ENCODE peak calls at places on chromosomes 6 and 20, in eight cellular contexts. One of them, this sample, is unnamed.
A peak's percentile ranks its signal among the peaks of the same experiment; 100 is the strongest.

GRCh38 chr6:894274-894673 is 201.3 kb upstream of the EXOC2 start:
- DNase-seq in CD4-positive, CD25-positive, alpha-beta regulatory T cell: no peak
- DNase-seq in brain pericyte: no peak
- DNase-seq in KG1: no peak
- DNase-seq in heart right ventricle: no peak
- DNase-seq in KBM-7: no peak
- DNase-seq in uterus: no peak
- DNase-seq in effector CD4-positive, alpha-beta T cell: no peak
- DNase-seq in this sample: no peak

GRCh38 chr6:219641-220198 is 72.6 kb upstream of the DUSP22 start:
- DNase-seq in effector CD4-positive, alpha-beta T cell: no peak
- DNase-seq in CD4-positive, CD25-positive, alpha-beta regulatory T cell: no peak
- DNase-seq in KBM-7: peak; percentile 86
- DNase-seq in uterus: no peak
- DNase-seq in brain pericyte: no peak
- DNase-seq in KG1: peak; percentile 11
- DNase-seq in heart right ventricle: peak; percentile 58
- DNase-seq in this sample: peak; percentile 43

GRCh38 chr6:134729590-134729989 is 220.3 kb downstream of the ALDH8A1 start:
- DNase-seq in KBM-7: no peak
- DNase-seq in KG1: no peak
- DNase-seq in effector CD4-positive, alpha-beta T cell: no peak
- DNase-seq in uterus: no peak
- DNase-seq in brain pericyte: no peak
- DNase-seq in CD4-positive, CD25-positive, alpha-beta regulatory T cell: no peak
- DNase-seq in heart right ventricle: no peak
- DNase-seq in this sample: no peak

GRCh38 chr20:60057866-60058807 is 99.9 kb downstream of the CDH26 start:
- DNase-seq in effector CD4-positive, alpha-beta T cell: no peak
- DNase-seq in KBM-7: peak; percentile 97
- DNase-seq in CD4-positive, CD25-positive, alpha-beta regulatory T cell: peak; percentile 9
- DNase-seq in heart right ventricle: peak; percentile 57
- DNase-seq in uterus: no peak
- DNase-seq in KG1: peak; percentile 62
- DNase-seq in brain pericyte: peak; percentile 95
- DNase-seq in this sample: no peak

GRCh38 chr6:149867876-149868640 is 3.9 kb upstream of the LRP11 start:
- DNase-seq in KBM-7: peak; percentile 45
- DNase-seq in KG1: no peak
- DNase-seq in brain pericyte: no peak
- DNase-seq in uterus: no peak
- DNase-seq in heart right ventricle: no peak
- DNase-seq in CD4-positive, CD25-positive, alpha-beta regulatory T cell: no peak
- DNase-seq in effector CD4-positive, alpha-beta T cell: no peak
- DNase-seq in this sample: no peak

GRCh38 chr6:137952247-137952646 is 85.2 kb downstream of the TNFAIP3 start:
- DNase-seq in CD4-positive, CD25-positive, alpha-beta regulatory T cell: no peak
- DNase-seq in heart right ventricle: no peak
- DNase-seq in KG1: no peak
- DNase-seq in KBM-7: no peak
- DNase-seq in effector CD4-positive, alpha-beta T cell: no peak
- DNase-seq in brain pericyte: no peak
- DNase-seq in uterus: no peak
- DNase-seq in this sample: no peak

GRCh38 chr20:5065489-5066383 is 54.0 kb downstream of the PCNA start:
- DNase-seq in KBM-7: no peak
- DNase-seq in KG1: no peak
- DNase-seq in brain pericyte: peak; percentile 71
- DNase-seq in effector CD4-positive, alpha-beta T cell: no peak
- DNase-seq in CD4-positive, CD25-positive, alpha-beta regulatory T cell: no peak
- DNase-seq in heart right ventricle: peak; percentile 21
- DNase-seq in uterus: no peak
- DNase-seq in this sample: peak; percentile 70

GRCh38 chr20:29079769-29080690 is 2177.4 kb upstream of the DEFB115 start:
- DNase-seq in CD4-positive, CD25-positive, alpha-beta regulatory T cell: no peak
- DNase-seq in brain pericyte: no peak
- DNase-seq in effector CD4-positive, alpha-beta T cell: no peak
- DNase-seq in heart right ventricle: peak; percentile 13
- DNase-seq in KBM-7: no peak
- DNase-seq in KG1: no peak
- DNase-seq in uterus: no peak
- DNase-seq in this sample: no peak

GRCh38 chr6:90109141-90109540 is 187.5 kb downstream of the BACH2 start:
- DNase-seq in effector CD4-positive, alpha-beta T cell: no peak
- DNase-seq in KG1: no peak
- DNase-seq in CD4-positive, CD25-positive, alpha-beta regulatory T cell: no peak
- DNase-seq in uterus: no peak
- DNase-seq in brain pericyte: no peak
- DNase-seq in KBM-7: no peak
- DNase-seq in heart right ventricle: no peak
- DNase-seq in this sample: no peak

GRCh38 chr6:35048031-35048613 is 93.0 kb downstream of the TCP11 start:
- DNase-seq in KBM-7: peak; percentile 37
- DNase-seq in CD4-positive, CD25-positive, alpha-beta regulatory T cell: no peak
- DNase-seq in heart right ventricle: no peak
- DNase-seq in uterus: no peak
- DNase-seq in KG1: no peak
- DNase-seq in effector CD4-positive, alpha-beta T cell: no peak
- DNase-seq in brain pericyte: no peak
- DNase-seq in this sample: no peak

GRCh38 chr6:25671652-25672051 is 19.6 kb downstream of the SCGN start:
- DNase-seq in KBM-7: no peak
- DNase-seq in CD4-positive, CD25-positive, alpha-beta regulatory T cell: no peak
- DNase-seq in heart right ventricle: no peak
- DNase-seq in KG1: no peak
- DNase-seq in effector CD4-positive, alpha-beta T cell: no peak
- DNase-seq in brain pericyte: no peak
- DNase-seq in uterus: no peak
- DNase-seq in this sample: no peak

GRCh38 chr20:24808616-24809015 is 140.5 kb upstream of the CST7 start:
- DNase-seq in KBM-7: no peak
- DNase-seq in brain pericyte: no peak
- DNase-seq in KG1: no peak
- DNase-seq in effector CD4-positive, alpha-beta T cell: no peak
- DNase-seq in heart right ventricle: no peak
- DNase-seq in CD4-positive, CD25-positive, alpha-beta regulatory T cell: no peak
- DNase-seq in uterus: no peak
- DNase-seq in this sample: no peak

GRCh38 chr6:64383277-64383676 is 747.7 kb downstream of the PHF3 start:
- DNase-seq in effector CD4-positive, alpha-beta T cell: no peak
- DNase-seq in KBM-7: no peak
- DNase-seq in KG1: no peak
- DNase-seq in uterus: no peak
- DNase-seq in heart right ventricle: no peak
- DNase-seq in brain pericyte: no peak
- DNase-seq in CD4-positive, CD25-positive, alpha-beta regulatory T cell: no peak
- DNase-seq in this sample: no peak

GRCh38 chr6:55974688-55975087 is 99.3 kb upstream of the BMP5 start:
- DNase-seq in CD4-positive, CD25-positive, alpha-beta regulatory T cell: no peak
- DNase-seq in KG1: no peak
- DNase-seq in effector CD4-positive, alpha-beta T cell: no peak
- DNase-seq in uterus: no peak
- DNase-seq in heart right ventricle: no peak
- DNase-seq in brain pericyte: no peak
- DNase-seq in KBM-7: no peak
- DNase-seq in this sample: no peak

GRCh38 chr20:43844778-43845614 is 69.7 kb upstream of the TOX2 start:
- DNase-seq in brain pericyte: no peak
- DNase-seq in CD4-positive, CD25-positive, alpha-beta regulatory T cell: no peak
- DNase-seq in KG1: no peak
- DNase-seq in heart right ventricle: peak; percentile 33
- DNase-seq in KBM-7: no peak
- DNase-seq in uterus: no peak
- DNase-seq in effector CD4-positive, alpha-beta T cell: no peak
- DNase-seq in this sample: no peak

GRCh38 chr20:58542411-58543095 is 27.4 kb upstream of the APCDD1L start:
- DNase-seq in heart right ventricle: no peak
- DNase-seq in CD4-positive, CD25-positive, alpha-beta regulatory T cell: no peak
- DNase-seq in KBM-7: no peak
- DNase-seq in brain pericyte: no peak
- DNase-seq in KG1: no peak
- DNase-seq in uterus: no peak
- DNase-seq in effector CD4-positive, alpha-beta T cell: no peak
- DNase-seq in this sample: peak; percentile 25

GRCh38 chr6:142323377-142323776 is 21.6 kb downstream of the ADGRG6 start:
- DNase-seq in uterus: no peak
- DNase-seq in heart right ventricle: no peak
- DNase-seq in effector CD4-positive, alpha-beta T cell: no peak
- DNase-seq in KBM-7: no peak
- DNase-seq in brain pericyte: no peak
- DNase-seq in KG1: no peak
- DNase-seq in CD4-positive, CD25-positive, alpha-beta regulatory T cell: no peak
- DNase-seq in this sample: no peak

This sample was measured in stomach.